ENCODE peak calls at places on chromosome 9, in five cellular contexts. Y is A549; S is naive thymus-derived CD8-positive, alpha-beta T cell; A is activated T-cell treated with anti-CD3 and anti-CD28 coated beads, Interleukin-2, amount 50 U/mL, for 24 hours; F is B cell. Q is an unnamed sample.
A peak's percentile ranks its signal among the peaks of the same experiment; 100 is the strongest.

GRCh38 chr9:121498150-121498486 is 1.5 kb downstream of the GGTA1 start:
- DNase-seq in A (peak; percentile 41), S (peak; percentile 38), F (peak; percentile 68), Y (peak; percentile 94), Q (peak; percentile 85)

GRCh38 chr9:89991204-89991790 is 386.5 kb downstream of the GADD45G start:
- DNase-seq in S (no peak), Y (no peak), A (no peak), F (no peak), Q (no peak)

GRCh38 chr9:112810696-112811490 is 60.3 kb downstream of the SNX30 start:
- DNase-seq in F (no peak), Y (no peak), S (no peak), A (no peak), Q (no peak)

GRCh38 chr9:32398207-32398606 is 13.8 kb downstream of the ACO1 start:
- DNase-seq in A (no peak), Y (no peak), S (no peak), F (no peak), Q (peak; percentile 41)

GRCh38 chr9:114163517-114163924 is 8.2 kb downstream of the COL27A1 start:
- DNase-seq in S (no peak), Y (peak; percentile 28), A (no peak), F (no peak), Q (peak; percentile 63)

GRCh38 chr9:6121707-6122106 is 93.9 kb upstream of the IL33 start:
- DNase-seq in S (no peak), A (no peak), F (no peak), Y (no peak), Q (no peak)

GRCh38 chr9:80435591-80435990 is 863.8 kb downstream of the TLE4 start:
- DNase-seq in F (no peak), S (no peak), A (no peak), Y (no peak), Q (no peak)

GRCh38 chr9:89619019-89619418 is 14.2 kb downstream of the GADD45G start:
- DNase-seq in F (no peak), A (no peak), Y (no peak), S (no peak), Q (no peak)

GRCh38 chr9:127446720-127447415 is 4.3 kb downstream of the RPL12 start:
- DNase-seq in S (no peak), F (no peak), Y (no peak), A (no peak), Q (no peak)

GRCh38 chr9:27865031-27865438 is 291.8 kb upstream of the C9orf72 start:
- DNase-seq in A (no peak), Y (no peak), F (no peak), S (no peak), Q (peak; percentile 4)

GRCh38 chr9:70949239-70949638 is 172.2 kb downstream of the TRPM3 start:
- DNase-seq in S (no peak), A (no peak), Y (no peak), F (no peak), Q (no peak)

GRCh38 chr9:72687331-72687730 is 165.9 kb downstream of the TMC1 start:
- DNase-seq in F (no peak), Y (no peak), A (no peak), S (no peak), Q (no peak)

GRCh38 chr9:37324261-37324683 is 98.2 kb upstream of the GRHPR start:
- DNase-seq in S (no peak), Y (no peak), A (no peak), F (peak; percentile 83), Q (no peak)

GRCh38 chr9:82302968-82303655 is 314.5 kb downstream of the SPATA31D1 start:
- DNase-seq in F (no peak), S (no peak), A (no peak), Y (no peak), Q (peak; percentile 17)

GRCh38 chr9:13810510-13810909 is 503.4 kb downstream of the NFIB start:
- DNase-seq in F (no peak), Y (no peak), S (no peak), A (no peak), Q (peak; percentile 11)

GRCh38 chr9:93091453-93092081 is 4.5 kb upstream of the CARD19 start:
- DNase-seq in Y (peak; percentile 56), F (no peak), S (no peak), A (peak; percentile 72), Q (peak; percentile 69)

GRCh38 chr9:134386951-134387831 is 60.9 kb downstream of the RXRA start:
- DNase-seq in A (no peak), S (no peak), Y (no peak), F (no peak), Q (no peak)

GRCh38 chr9:4585135-4585534 is 77.0 kb upstream of the PLPP6 start:
- DNase-seq in S (no peak), F (no peak), Y (no peak), A (no peak), Q (no peak)

GRCh38 chr9:250039-250438 is 35.4 kb downstream of the DOCK8 start:
- DNase-seq in Y (no peak), A (no peak), S (no peak), F (no peak), Q (peak; percentile 17)

GRCh38 chr9:124698265-124698664 is 72.8 kb downstream of the NR6A1 start:
- DNase-seq in Y (no peak), S (no peak), F (no peak), A (no peak), Q (peak; percentile 64)

GRCh38 chr9:82062245-82062644 is 73.7 kb downstream of the SPATA31D1 start:
- DNase-seq in A (no peak), S (no peak), Y (no peak), F (no peak), Q (no peak)

GRCh38 chr9:88313364-88314220 is 74.7 kb upstream of the SPIN1 start:
- DNase-seq in S (no peak), F (no peak), Y (no peak), A (peak; percentile 60), Q (no peak)

GRCh38 chr9:35482071-35482470 is 7.8 kb upstream of the RUSC2 start:
- DNase-seq in S (no peak), F (no peak), A (no peak), Y (no peak), Q (no peak)

GRCh38 chr9:121613009-121613766 is 38.2 kb upstream of the DAB2IP start:
- DNase-seq in F (no peak), Y (no peak), S (no peak), A (no peak), Q (peak; percentile 43)

GRCh38 chr9:133528887-133529262 is 4.1 kb upstream of the MYMK start:
- DNase-seq in Y (no peak), A (no peak), S (no peak), F (no peak), Q (no peak)

Q was measured in Daoy.